ENCODE peak calls at places on chromosomes 4 and X, in four cellular contexts. One of them, this sample, is unnamed.

GRCh38 chr4:163679189-163679588 is 184.7 kb downstream of the TMA16 start:
- DNase-seq in ureter: no peak
- DNase-seq in activated naive CD4-positive, alpha-beta T cell treated with anti-CD3 and anti-CD28 coated beads for 36 hours: peak
- DNase-seq in fibroblast of mammary gland: peak
- DNase-seq in this sample: peak

GRCh38 chr4:61507091-61507490 is 307.0 kb downstream of the ADGRL3 start:
- DNase-seq in ureter: no peak
- DNase-seq in activated naive CD4-positive, alpha-beta T cell treated with anti-CD3 and anti-CD28 coated beads for 36 hours: no peak
- DNase-seq in fibroblast of mammary gland: no peak
- DNase-seq in this sample: no peak

GRCh38 chr4:139720806-139721205 is 55.2 kb downstream of the MGST2 start:
- DNase-seq in activated naive CD4-positive, alpha-beta T cell treated with anti-CD3 and anti-CD28 coated beads for 36 hours: no peak
- DNase-seq in fibroblast of mammary gland: peak
- DNase-seq in ureter: no peak
- DNase-seq in this sample: no peak

GRCh38 chr4:168769416-168769815 is 240.6 kb downstream of the CBR4 start:
- DNase-seq in activated naive CD4-positive, alpha-beta T cell treated with anti-CD3 and anti-CD28 coated beads for 36 hours: no peak
- DNase-seq in ureter: no peak
- DNase-seq in fibroblast of mammary gland: peak
- DNase-seq in this sample: peak

GRCh38 chr4:158667651-158668198 is 4.0 kb downstream of the C4orf46 start:
- DNase-seq in activated naive CD4-positive, alpha-beta T cell treated with anti-CD3 and anti-CD28 coated beads for 36 hours: peak
- DNase-seq in ureter: no peak
- DNase-seq in fibroblast of mammary gland: peak
- DNase-seq in this sample: peak

GRCh38 chrX:360496-361150 is 26.1 kb downstream of the PPP2R3B start:
- DNase-seq in activated naive CD4-positive, alpha-beta T cell treated with anti-CD3 and anti-CD28 coated beads for 36 hours: no peak
- DNase-seq in fibroblast of mammary gland: no peak
- DNase-seq in ureter: no peak
- DNase-seq in this sample: no peak

GRCh38 chr4:101345271-101345595 is 2.1 kb downstream of the PPP3CA start:
- DNase-seq in ureter: no peak
- DNase-seq in activated naive CD4-positive, alpha-beta T cell treated with anti-CD3 and anti-CD28 coated beads for 36 hours: no peak
- DNase-seq in fibroblast of mammary gland: peak
- DNase-seq in this sample: no peak

GRCh38 chr4:31998807-31999206 is 1278.6 kb downstream of the PCDH7 start:
- DNase-seq in activated naive CD4-positive, alpha-beta T cell treated with anti-CD3 and anti-CD28 coated beads for 36 hours: no peak
- DNase-seq in ureter: no peak
- DNase-seq in fibroblast of mammary gland: no peak
- DNase-seq in this sample: no peak